ENCODE peak calls at places on chromosomes 1 and 21, in eight cellular contexts. J is fibroblast of villous mesenchyme, K is astrocyte of the cerebellum, N is PC-3, A is Peyer's patch, S is DND-41, Z is stomach, Y is GM23248. X is an unnamed sample.

GRCh38 chr1:29380532-29380931 is 144.2 kb downstream of the PTPRU start:
- DNase-seq in J (no peak), K (no peak), N (peak), A (no peak), S (no peak), Z (no peak), Y (peak), X (no peak)

GRCh38 chr1:88877382-88877825 is 14.0 kb downstream of the GTF2B start:
- DNase-seq in J (peak), K (no peak), N (peak), A (no peak), S (no peak), Z (no peak), Y (peak), X (peak)

GRCh38 chr1:77831976-77832695 is 52.7 kb downstream of the MIGA1 start:
- DNase-seq in J (peak), K (no peak), N (peak), A (no peak), S (no peak), Z (no peak), Y (peak), X (no peak)

GRCh38 chr1:212301570-212301969 is 16.4 kb downstream of the PPP2R5A start:
- DNase-seq in J (no peak), K (no peak), N (no peak), A (no peak), S (no peak), Z (no peak), Y (peak), X (no peak)

GRCh38 chr1:113943028-113943811 is 14.1 kb downstream of the HIPK1 start:
- DNase-seq in J (peak), K (no peak), N (no peak), A (no peak), S (no peak), Z (no peak), Y (peak), X (no peak)

GRCh38 chr1:204314893-204315735 is 44.6 kb downstream of the PLEKHA6 start:
- DNase-seq in J (no peak), K (no peak), N (no peak), A (no peak), S (no peak), Z (no peak), Y (no peak), X (no peak)

GRCh38 chr1:205925730-205926129 is 17.5 kb downstream of the SLC26A9 start:
- DNase-seq in J (peak), K (peak), N (peak), A (peak), S (no peak), Z (peak), Y (peak), X (no peak)

GRCh38 chr1:233735847-233736246 is 121.9 kb downstream of the KCNK1 start:
- DNase-seq in J (peak), K (no peak), N (peak), A (no peak), S (no peak), Z (no peak), Y (no peak), X (no peak)

GRCh38 chr1:159056069-159056698 is 20.4 kb downstream of the AIM2 start:
- DNase-seq in J (no peak), K (no peak), N (no peak), A (no peak), S (no peak), Z (no peak), Y (no peak), X (no peak)

GRCh38 chr1:11784993-11785769 is 20.6 kb downstream of the MTHFR start:
- DNase-seq in J (peak), K (no peak), N (peak), A (peak), S (peak), Z (peak), Y (peak), X (peak)

GRCh38 chr1:13582713-13583443 is 754 bp upstream of the PDPN start:
- DNase-seq in J (no peak), K (no peak), N (no peak), A (no peak), S (no peak), Z (no peak), Y (no peak), X (no peak)

GRCh38 chr1:226638001-226638601 is 89.5 kb downstream of the STUM start:
- DNase-seq in J (no peak), K (no peak), N (no peak), A (peak), S (no peak), Z (no peak), Y (no peak), X (no peak)

GRCh38 chr1:29711582-29712274 is 475.4 kb downstream of the PTPRU start:
- DNase-seq in J (peak), K (peak), N (peak), A (peak), S (no peak), Z (no peak), Y (peak), X (no peak)

GRCh38 chr1:227170361-227171166 is 147.7 kb downstream of the CDC42BPA start:
- DNase-seq in J (peak), K (no peak), N (no peak), A (no peak), S (no peak), Z (no peak), Y (peak), X (no peak)

GRCh38 chr21:17495680-17496079 is 17.2 kb upstream of the CXADR start:
- DNase-seq in J (peak), K (peak), N (no peak), A (no peak), S (no peak), Z (no peak), Y (no peak), X (no peak)

GRCh38 chr1:39827201-39827600 is 38.5 kb upstream of the BMP8B start:
- DNase-seq in J (peak), K (no peak), N (no peak), A (no peak), S (no peak), Z (no peak), Y (no peak), X (no peak)

GRCh38 chr1:1407101-1407956 is at the start of gene MRPL20:
- DNase-seq in J (peak), K (peak), N (peak), A (peak), S (peak), Z (peak), Y (peak), X (peak)

GRCh38 chr1:219304227-219305226 is 130.8 kb downstream of the LYPLAL1 start:
- DNase-seq in J (no peak), K (no peak), N (peak), A (no peak), S (no peak), Z (no peak), Y (peak), X (no peak)

GRCh38 chr21:29481641-29482040 is 182.9 kb downstream of the BACH1 start:
- DNase-seq in J (peak), K (peak), N (peak), A (no peak), S (no peak), Z (no peak), Y (peak), X (no peak)

GRCh38 chr1:91798741-91799140 is 87.2 kb downstream of the TGFBR3 start:
- DNase-seq in J (no peak), K (no peak), N (no peak), A (no peak), S (no peak), Z (no peak), Y (peak), X (no peak)

GRCh38 chr1:69109276-69109675 is 458.4 kb upstream of the LRRC7 start:
- DNase-seq in J (no peak), K (no peak), N (no peak), A (no peak), S (no peak), Z (no peak), Y (no peak), X (no peak)

GRCh38 chr1:167821356-167821685 is 92.6 kb downstream of the ADCY10 start:
- DNase-seq in J (no peak), K (no peak), N (no peak), A (no peak), S (no peak), Z (no peak), Y (no peak), X (no peak)

GRCh38 chr1:95431216-95431615 is 197.2 kb downstream of the RWDD3 start:
- DNase-seq in J (no peak), K (no peak), N (peak), A (no peak), S (no peak), Z (no peak), Y (no peak), X (no peak)

GRCh38 chr1:227542153-227543120 is 20.9 kb upstream of the ZNF678 start:
- DNase-seq in J (peak), K (peak), N (peak), A (peak), S (no peak), Z (peak), Y (peak), X (peak)

GRCh38 chr1:216111842-216112241 is 311.4 kb downstream of the USH2A start:
- DNase-seq in J (no peak), K (no peak), N (peak), A (no peak), S (no peak), Z (no peak), Y (peak), X (peak)

GRCh38 chr21:29938968-29939858 is 583 bp downstream of the GRIK1 start:
- DNase-seq in J (no peak), K (no peak), N (no peak), A (no peak), S (no peak), Z (no peak), Y (peak), X (no peak)

GRCh38 chr21:17848228-17848627 is 29.1 kb upstream of the C21orf91 start:
- DNase-seq in J (peak), K (peak), N (peak), A (peak), S (no peak), Z (no peak), Y (peak), X (no peak)

GRCh38 chr1:223810586-223810985 is 35.2 kb downstream of the TP53BP2 start:
- DNase-seq in J (no peak), K (no peak), N (no peak), A (no peak), S (no peak), Z (no peak), Y (peak), X (no peak)

GRCh38 chr1:4144349-4144971 is 244.4 kb upstream of the C1orf174 start:
- DNase-seq in J (no peak), K (no peak), N (no peak), A (no peak), S (no peak), Z (no peak), Y (no peak), X (no peak)

GRCh38 chr1:170131450-170131849 is 14.3 kb upstream of the NTMT2 start:
- DNase-seq in J (no peak), K (no peak), N (no peak), A (no peak), S (no peak), Z (no peak), Y (no peak), X (no peak)

GRCh38 chr1:235960799-235961198 is 94.1 kb upstream of the LYST start:
- DNase-seq in J (no peak), K (no peak), N (no peak), A (no peak), S (no peak), Z (no peak), Y (no peak), X (no peak)

GRCh38 chr1:191206808-191207207 is 729.1 kb upstream of the BRINP3 start:
- DNase-seq in J (no peak), K (peak), N (peak), A (no peak), S (no peak), Z (no peak), Y (no peak), X (no peak)

GRCh38 chr1:201113451-201114244 is 1.4 kb upstream of the CACNA1S start:
- DNase-seq in J (no peak), K (no peak), N (no peak), A (no peak), S (no peak), Z (no peak), Y (no peak), X (no peak)

GRCh38 chr1:153649867-153650235 is 8.7 kb upstream of the SNAPIN start:
- DNase-seq in J (no peak), K (no peak), N (peak), A (no peak), S (no peak), Z (peak), Y (no peak), X (no peak)

GRCh38 chr1:3864884-3865283 is 7.6 kb downstream of the DFFB start:
- DNase-seq in J (no peak), K (no peak), N (peak), A (no peak), S (no peak), Z (no peak), Y (no peak), X (no peak)

GRCh38 chr1:245599413-245600174 is 444.8 kb downstream of the KIF26B start:
- DNase-seq in J (peak), K (peak), N (no peak), A (no peak), S (no peak), Z (no peak), Y (peak), X (no peak)

GRCh38 chr1:13570924-13571323 is 12.7 kb upstream of the PDPN start:
- DNase-seq in J (no peak), K (no peak), N (no peak), A (no peak), S (peak), Z (no peak), Y (peak), X (no peak)

GRCh38 chr1:230102046-230102445 is 35.0 kb downstream of the GALNT2 start:
- DNase-seq in J (no peak), K (no peak), N (no peak), A (no peak), S (no peak), Z (no peak), Y (no peak), X (no peak)

GRCh38 chr1:167166703-167167100 is 54.0 kb upstream of the POU2F1 start:
- DNase-seq in J (no peak), K (no peak), N (no peak), A (no peak), S (no peak), Z (no peak), Y (no peak), X (no peak)

GRCh38 chr1:98103617-98104284 is 182.9 kb upstream of the DPYD start:
- DNase-seq in J (no peak), K (peak), N (peak), A (no peak), S (no peak), Z (no peak), Y (peak), X (no peak)

DNA sequence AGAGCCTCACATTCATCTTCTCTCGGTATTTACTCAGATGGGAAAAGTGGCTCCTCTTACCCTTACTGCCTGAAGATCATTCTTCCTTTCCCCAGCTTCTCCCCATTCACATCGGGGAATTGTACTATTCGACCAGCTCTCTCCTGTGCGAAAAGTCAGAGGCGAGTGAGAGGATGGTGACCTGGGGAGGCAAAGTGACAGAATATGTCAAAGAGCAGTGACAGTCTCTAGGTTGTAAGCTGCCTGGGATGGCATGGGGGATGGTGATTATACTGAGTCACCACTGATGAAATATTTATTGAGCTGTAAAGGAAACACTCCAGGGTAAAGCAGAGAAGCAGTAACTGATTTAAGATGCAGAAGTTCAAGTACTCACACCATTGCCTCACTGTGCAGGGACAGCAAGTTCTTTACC is 46.8 kb upstream of the RBM15 start:
- DNase-seq in J (peak), K (no peak), N (peak), A (peak), S (no peak), Z (no peak), Y (peak), X (no peak)
- H3K4me3 ChIP-seq in J (no peak), K (no peak), N (no peak), A (no peak), S (no peak), Z (no peak), Y (no peak), X (no peak)

GRCh38 chr1:35178874-35179380 is 14.0 kb downstream of the SFPQ start:
- DNase-seq in J (no peak), K (no peak), N (no peak), A (no peak), S (no peak), Z (no peak), Y (no peak), X (no peak)

GRCh38 chr1:35179864-35180263 is 13.1 kb downstream of the SFPQ start:
- DNase-seq in J (no peak), K (no peak), N (no peak), A (no peak), S (no peak), Z (no peak), Y (no peak), X (no peak)

GRCh38 chr1:35180776-35181374 is 12.1 kb downstream of the SFPQ start:
- DNase-seq in J (no peak), K (no peak), N (no peak), A (no peak), S (no peak), Z (no peak), Y (peak), X (no peak)

GRCh38 chr1:35177237-35177786 is 15.6 kb downstream of the SFPQ start:
- DNase-seq in J (no peak), K (no peak), N (no peak), A (no peak), S (no peak), Z (no peak), Y (no peak), X (no peak)

GRCh38 chr1:35178295-35178695 is 14.7 kb downstream of the SFPQ start:
- DNase-seq in J (no peak), K (no peak), N (no peak), A (no peak), S (no peak), Z (no peak), Y (no peak), X (no peak)
- H3K4me3 ChIP-seq in J (no peak), K (no peak), N (no peak), A (no peak), S (no peak), Z (no peak), Y (no peak), X (no peak)

GRCh38 chr1:169110691-169111447 is 4.4 kb downstream of the ATP1B1 start:
- DNase-seq in J (peak), K (no peak), N (no peak), A (no peak), S (no peak), Z (no peak), Y (no peak), X (no peak)
- H3K4me3 ChIP-seq in J (peak), K (no peak), N (peak), A (peak), S (no peak), Z (peak), Y (no peak), X (no peak)

DNA sequence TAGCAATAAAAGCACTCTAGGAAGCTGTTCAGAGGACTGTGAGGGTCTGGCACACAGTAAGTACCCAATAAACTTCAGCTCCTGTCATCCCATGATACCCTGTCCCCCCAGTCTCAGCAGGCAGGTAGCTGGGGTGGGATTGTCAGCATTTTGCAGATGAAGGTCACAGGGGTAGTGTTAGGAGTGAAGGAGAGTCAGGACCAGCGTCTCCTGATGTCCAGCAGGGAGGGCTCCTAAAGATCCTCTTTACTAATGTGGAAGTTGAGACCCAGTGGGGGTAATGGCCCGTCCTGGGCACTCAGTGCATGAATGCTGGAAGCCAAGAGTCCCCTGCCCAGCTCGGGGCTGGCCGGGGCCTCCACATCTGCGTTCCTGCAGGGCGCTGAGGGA is 31.3 kb upstream of the EDN2 start:
- DNase-seq in J (no peak), K (no peak), N (no peak), A (no peak), S (no peak), Z (no peak), Y (no peak), X (no peak)
- H3K4me3 ChIP-seq in J (no peak), K (no peak), N (peak), A (no peak), S (no peak), Z (no peak), Y (peak), X (peak)

DNA sequence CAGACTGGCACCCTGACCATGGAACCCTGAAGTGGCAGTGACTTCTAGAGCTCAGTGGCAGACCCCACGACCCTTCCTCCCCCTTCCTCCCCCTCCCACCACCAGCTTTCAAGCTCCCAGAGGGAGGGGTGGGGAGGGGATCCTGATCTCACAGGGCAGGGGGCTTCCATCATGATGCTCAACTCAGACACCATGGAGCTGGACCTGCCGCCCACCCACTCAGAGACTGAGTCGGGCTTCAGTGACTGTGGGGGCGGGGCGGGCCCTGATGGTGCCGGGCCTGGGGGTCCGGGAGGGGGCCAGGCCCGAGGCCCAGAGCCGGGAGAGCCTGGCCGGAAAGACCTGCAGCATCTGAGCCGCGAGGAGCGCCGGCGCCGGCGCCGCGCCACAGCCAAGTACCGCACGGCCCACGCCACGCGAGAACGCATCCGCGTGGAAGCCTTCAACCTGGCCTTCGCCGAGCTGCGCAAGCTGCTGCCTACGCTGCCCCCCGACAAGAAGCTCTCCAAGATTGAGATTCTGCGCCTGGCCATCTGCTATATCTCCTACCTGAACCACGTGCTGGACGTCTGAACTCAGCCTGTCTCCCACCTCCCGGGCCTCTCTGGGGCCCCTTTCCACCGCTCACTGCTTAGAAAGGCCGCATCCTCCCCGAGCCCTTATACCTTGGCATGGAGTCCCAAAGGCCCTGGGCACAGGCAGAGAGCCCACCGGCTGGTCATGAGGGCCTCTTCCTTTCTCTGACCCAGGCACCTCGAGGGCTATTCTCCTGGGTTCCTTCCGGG is 3.9 kb downstream of the NHLH1 start:
- DNase-seq in J (no peak), K (no peak), N (no peak), A (no peak), S (no peak), Z (no peak), Y (no peak), X (no peak)
- H3K4me3 ChIP-seq in J (no peak), K (no peak), N (no peak), A (no peak), S (no peak), Z (no peak), Y (no peak), X (no peak)